ENCODE peak calls at places on chromosome 4, in eight cellular contexts. One of them, this sample, is unnamed.

GRCh38 chr4:80192937-80193336 is 4.4 kb upstream of the PRDM8 start:
- DNase-seq in suprapubic skin: no peak
- DNase-seq in stimulated activated CD4-positive, alpha-beta T cell treated with anti-CD3 and anti-CD28 coated beads, Interleukin-15, amount 100 ng/mL, for 1 hour: no peak
- DNase-seq in tibial artery: no peak
- DNase-seq in CD8-positive, alpha-beta T cell: no peak
- DNase-seq in AG04449: peak
- DNase-seq in AG08395: peak
- DNase-seq in activated CD8-positive, alpha-beta memory T cell treated with anti-CD3 and anti-CD28 coated beads for 48 hours: no peak
- DNase-seq in this sample: no peak

GRCh38 chr4:77177196-77177595 is 20.2 kb downstream of the CCNG2 start:
- DNase-seq in suprapubic skin: no peak
- DNase-seq in stimulated activated CD4-positive, alpha-beta T cell treated with anti-CD3 and anti-CD28 coated beads, Interleukin-15, amount 100 ng/mL, for 1 hour: no peak
- DNase-seq in tibial artery: no peak
- DNase-seq in CD8-positive, alpha-beta T cell: no peak
- DNase-seq in AG04449: no peak
- DNase-seq in AG08395: no peak
- DNase-seq in activated CD8-positive, alpha-beta memory T cell treated with anti-CD3 and anti-CD28 coated beads for 48 hours: no peak
- DNase-seq in this sample: peak

GRCh38 chr4:86367577-86367976 is 7.7 kb upstream of the MAPK10 start:
- DNase-seq in suprapubic skin: no peak
- DNase-seq in stimulated activated CD4-positive, alpha-beta T cell treated with anti-CD3 and anti-CD28 coated beads, Interleukin-15, amount 100 ng/mL, for 1 hour: no peak
- DNase-seq in tibial artery: no peak
- DNase-seq in CD8-positive, alpha-beta T cell: no peak
- DNase-seq in AG04449: no peak
- DNase-seq in AG08395: peak
- DNase-seq in activated CD8-positive, alpha-beta memory T cell treated with anti-CD3 and anti-CD28 coated beads for 48 hours: no peak
- DNase-seq in this sample: no peak

GRCh38 chr4:180225977-180226376 is 2017.2 kb upstream of the TENM3 start:
- DNase-seq in suprapubic skin: no peak
- DNase-seq in stimulated activated CD4-positive, alpha-beta T cell treated with anti-CD3 and anti-CD28 coated beads, Interleukin-15, amount 100 ng/mL, for 1 hour: no peak
- DNase-seq in tibial artery: no peak
- DNase-seq in CD8-positive, alpha-beta T cell: no peak
- DNase-seq in AG04449: no peak
- DNase-seq in AG08395: no peak
- DNase-seq in activated CD8-positive, alpha-beta memory T cell treated with anti-CD3 and anti-CD28 coated beads for 48 hours: no peak
- DNase-seq in this sample: no peak

GRCh38 chr4:147707892-147708672 is 23.8 kb upstream of the ARHGAP10 start:
- DNase-seq in suprapubic skin: no peak
- DNase-seq in stimulated activated CD4-positive, alpha-beta T cell treated with anti-CD3 and anti-CD28 coated beads, Interleukin-15, amount 100 ng/mL, for 1 hour: no peak
- DNase-seq in tibial artery: peak
- DNase-seq in CD8-positive, alpha-beta T cell: peak
- DNase-seq in AG04449: no peak
- DNase-seq in AG08395: peak
- DNase-seq in activated CD8-positive, alpha-beta memory T cell treated with anti-CD3 and anti-CD28 coated beads for 48 hours: no peak
- DNase-seq in this sample: no peak

GRCh38 chr4:19776021-19776459 is 475.7 kb upstream of the SLIT2 start:
- DNase-seq in suprapubic skin: no peak
- DNase-seq in stimulated activated CD4-positive, alpha-beta T cell treated with anti-CD3 and anti-CD28 coated beads, Interleukin-15, amount 100 ng/mL, for 1 hour: no peak
- DNase-seq in tibial artery: no peak
- DNase-seq in CD8-positive, alpha-beta T cell: no peak
- DNase-seq in AG04449: peak
- DNase-seq in AG08395: peak
- DNase-seq in activated CD8-positive, alpha-beta memory T cell treated with anti-CD3 and anti-CD28 coated beads for 48 hours: no peak
- DNase-seq in this sample: no peak

GRCh38 chr4:98617358-98618047 is 40.9 kb downstream of the TSPAN5 start:
- DNase-seq in suprapubic skin: no peak
- DNase-seq in stimulated activated CD4-positive, alpha-beta T cell treated with anti-CD3 and anti-CD28 coated beads, Interleukin-15, amount 100 ng/mL, for 1 hour: no peak
- DNase-seq in tibial artery: no peak
- DNase-seq in CD8-positive, alpha-beta T cell: no peak
- DNase-seq in AG04449: no peak
- DNase-seq in AG08395: no peak
- DNase-seq in activated CD8-positive, alpha-beta memory T cell treated with anti-CD3 and anti-CD28 coated beads for 48 hours: no peak
- DNase-seq in this sample: no peak

GRCh38 chr4:168390041-168390440 is 71.5 kb upstream of the DDX60 start:
- DNase-seq in suprapubic skin: no peak
- DNase-seq in stimulated activated CD4-positive, alpha-beta T cell treated with anti-CD3 and anti-CD28 coated beads, Interleukin-15, amount 100 ng/mL, for 1 hour: no peak
- DNase-seq in tibial artery: no peak
- DNase-seq in CD8-positive, alpha-beta T cell: no peak
- DNase-seq in AG04449: no peak
- DNase-seq in AG08395: no peak
- DNase-seq in activated CD8-positive, alpha-beta memory T cell treated with anti-CD3 and anti-CD28 coated beads for 48 hours: no peak
- DNase-seq in this sample: no peak

GRCh38 chr4:86744570-86744969 is 104.6 kb downstream of the SLC10A6 start:
- DNase-seq in suprapubic skin: no peak
- DNase-seq in stimulated activated CD4-positive, alpha-beta T cell treated with anti-CD3 and anti-CD28 coated beads, Interleukin-15, amount 100 ng/mL, for 1 hour: no peak
- DNase-seq in tibial artery: no peak
- DNase-seq in CD8-positive, alpha-beta T cell: no peak
- DNase-seq in AG04449: no peak
- DNase-seq in AG08395: no peak
- DNase-seq in activated CD8-positive, alpha-beta memory T cell treated with anti-CD3 and anti-CD28 coated beads for 48 hours: no peak
- DNase-seq in this sample: no peak

GRCh38 chr4:56821394-56822263 is at the start of gene SPINK2:
- DNase-seq in suprapubic skin: no peak
- DNase-seq in stimulated activated CD4-positive, alpha-beta T cell treated with anti-CD3 and anti-CD28 coated beads, Interleukin-15, amount 100 ng/mL, for 1 hour: peak
- DNase-seq in tibial artery: no peak
- DNase-seq in CD8-positive, alpha-beta T cell: peak
- DNase-seq in AG04449: no peak
- DNase-seq in AG08395: no peak
- DNase-seq in activated CD8-positive, alpha-beta memory T cell treated with anti-CD3 and anti-CD28 coated beads for 48 hours: peak
- DNase-seq in this sample: peak

GRCh38 chr4:788636-789297 is 37.2 kb downstream of the CPLX1 start:
- DNase-seq in suprapubic skin: no peak
- DNase-seq in stimulated activated CD4-positive, alpha-beta T cell treated with anti-CD3 and anti-CD28 coated beads, Interleukin-15, amount 100 ng/mL, for 1 hour: no peak
- DNase-seq in tibial artery: no peak
- DNase-seq in CD8-positive, alpha-beta T cell: no peak
- DNase-seq in AG04449: no peak
- DNase-seq in AG08395: no peak
- DNase-seq in activated CD8-positive, alpha-beta memory T cell treated with anti-CD3 and anti-CD28 coated beads for 48 hours: no peak
- DNase-seq in this sample: no peak

GRCh38 chr4:17013382-17014006 is 115.0 kb upstream of the LDB2 start:
- DNase-seq in suprapubic skin: no peak
- DNase-seq in stimulated activated CD4-positive, alpha-beta T cell treated with anti-CD3 and anti-CD28 coated beads, Interleukin-15, amount 100 ng/mL, for 1 hour: no peak
- DNase-seq in tibial artery: no peak
- DNase-seq in CD8-positive, alpha-beta T cell: no peak
- DNase-seq in AG04449: peak
- DNase-seq in AG08395: peak
- DNase-seq in activated CD8-positive, alpha-beta memory T cell treated with anti-CD3 and anti-CD28 coated beads for 48 hours: no peak
- DNase-seq in this sample: no peak

GRCh38 chr4:32455231-32455630 is 1735.1 kb downstream of the PCDH7 start:
- DNase-seq in suprapubic skin: no peak
- DNase-seq in stimulated activated CD4-positive, alpha-beta T cell treated with anti-CD3 and anti-CD28 coated beads, Interleukin-15, amount 100 ng/mL, for 1 hour: no peak
- DNase-seq in tibial artery: no peak
- DNase-seq in CD8-positive, alpha-beta T cell: no peak
- DNase-seq in AG04449: no peak
- DNase-seq in AG08395: no peak
- DNase-seq in activated CD8-positive, alpha-beta memory T cell treated with anti-CD3 and anti-CD28 coated beads for 48 hours: no peak
- DNase-seq in this sample: no peak

GRCh38 chr4:56658410-56659003 is 22.6 kb downstream of the HOPX start:
- DNase-seq in suprapubic skin: no peak
- DNase-seq in stimulated activated CD4-positive, alpha-beta T cell treated with anti-CD3 and anti-CD28 coated beads, Interleukin-15, amount 100 ng/mL, for 1 hour: no peak
- DNase-seq in tibial artery: no peak
- DNase-seq in CD8-positive, alpha-beta T cell: no peak
- DNase-seq in AG04449: no peak
- DNase-seq in AG08395: peak
- DNase-seq in activated CD8-positive, alpha-beta memory T cell treated with anti-CD3 and anti-CD28 coated beads for 48 hours: no peak
- DNase-seq in this sample: no peak

GRCh38 chr4:182648766-182649165 is 268.4 kb downstream of the DCTD start:
- DNase-seq in suprapubic skin: no peak
- DNase-seq in stimulated activated CD4-positive, alpha-beta T cell treated with anti-CD3 and anti-CD28 coated beads, Interleukin-15, amount 100 ng/mL, for 1 hour: no peak
- DNase-seq in tibial artery: no peak
- DNase-seq in CD8-positive, alpha-beta T cell: no peak
- DNase-seq in AG04449: no peak
- DNase-seq in AG08395: no peak
- DNase-seq in activated CD8-positive, alpha-beta memory T cell treated with anti-CD3 and anti-CD28 coated beads for 48 hours: no peak
- DNase-seq in this sample: no peak

GRCh38 chr4:165560941-165561340 is 182.1 kb downstream of the CPE start:
- DNase-seq in suprapubic skin: no peak
- DNase-seq in stimulated activated CD4-positive, alpha-beta T cell treated with anti-CD3 and anti-CD28 coated beads, Interleukin-15, amount 100 ng/mL, for 1 hour: no peak
- DNase-seq in tibial artery: no peak
- DNase-seq in CD8-positive, alpha-beta T cell: no peak
- DNase-seq in AG04449: no peak
- DNase-seq in AG08395: no peak
- DNase-seq in activated CD8-positive, alpha-beta memory T cell treated with anti-CD3 and anti-CD28 coated beads for 48 hours: no peak
- DNase-seq in this sample: no peak

GRCh38 chr4:133149932-133150642 is 993 bp downstream of the PCDH10 start:
- DNase-seq in suprapubic skin: no peak
- DNase-seq in stimulated activated CD4-positive, alpha-beta T cell treated with anti-CD3 and anti-CD28 coated beads, Interleukin-15, amount 100 ng/mL, for 1 hour: no peak
- DNase-seq in tibial artery: no peak
- DNase-seq in CD8-positive, alpha-beta T cell: no peak
- DNase-seq in AG04449: no peak
- DNase-seq in AG08395: no peak
- DNase-seq in activated CD8-positive, alpha-beta memory T cell treated with anti-CD3 and anti-CD28 coated beads for 48 hours: no peak
- DNase-seq in this sample: no peak